ENCODE peak calls at places on chromosomes 11 and 22, in eight cellular contexts. S is GM20000; W is A549; G is NCI-H526; U is AG04450; A is activated naive CD8-positive, alpha-beta T cell treated with anti-CD3 and anti-CD28 coated beads, Interleukin-2, amount 10 ng/mL, durations not matched to agents 7 days and 5 days; Y is neural crest cell; E is fibroblast of the conjunctiva. D is an unnamed sample.

GRCh38 chr11:17471501-17471900 is 5.1 kb downstream of the ABCC8 start:
- DNase-seq in S (no peak), W (peak; percentile 17), G (no peak), U (no peak), A (no peak), Y (no peak), E (no peak), D (peak; percentile 32)

GRCh38 chr11:126282742-126283591 is at the start of gene TIRAP:
- DNase-seq in S (peak; percentile 80), W (peak; percentile 46), G (peak; percentile 61), U (no peak), A (peak; percentile 80), Y (peak; percentile 43), E (no peak), D (no peak)

GRCh38 chr11:32405592-32405991 is 29.7 kb downstream of the WT1 start:
- DNase-seq in S (no peak), W (no peak), G (no peak), U (no peak), A (no peak), Y (no peak), E (no peak), D (no peak)

GRCh38 chr22:36332623-36333331 is 55.0 kb downstream of the MYH9 start:
- DNase-seq in S (peak; percentile 68), W (peak; percentile 59), G (no peak), U (no peak), A (peak; percentile 54), Y (no peak), E (no peak), D (no peak)

GRCh38 chr11:102730036-102730815 is 5.5 kb upstream of the MMP8 start:
- DNase-seq in S (no peak), W (no peak), G (no peak), U (peak; percentile 16), A (no peak), Y (no peak), E (peak; percentile 32), D (no peak)

GRCh38 chr22:19994851-19995610 is 21.6 kb downstream of the ARVCF start:
- DNase-seq in S (no peak), W (no peak), G (no peak), U (no peak), A (no peak), Y (no peak), E (no peak), D (no peak)

GRCh38 chr11:125433454-125434121 is 62.5 kb downstream of the FEZ1 start:
- DNase-seq in S (peak; percentile 52), W (peak; percentile 54), G (peak; percentile 79), U (no peak), A (no peak), Y (peak; percentile 44), E (peak; percentile 24), D (no peak)

GRCh38 chr22:22943521-22944267 is 56.1 kb downstream of the IGLL5 start:
- DNase-seq in S (no peak), W (no peak), G (no peak), U (no peak), A (no peak), Y (no peak), E (no peak), D (no peak)

GRCh38 chr11:134596404-134596803 is 184.4 kb upstream of the B3GAT1 start:
- DNase-seq in S (no peak), W (no peak), G (no peak), U (no peak), A (no peak), Y (no peak), E (no peak), D (no peak)

GRCh38 chr11:1051356-1052132 is 15.0 kb upstream of the MUC6 start:
- DNase-seq in S (no peak), W (no peak), G (no peak), U (no peak), A (no peak), Y (no peak), E (no peak), D (no peak)

GRCh38 chr11:66494458-66494857 is 14.2 kb downstream of the DPP3 start:
- DNase-seq in S (no peak), W (no peak), G (no peak), U (no peak), A (no peak), Y (no peak), E (no peak), D (no peak)

GRCh38 chr11:66542362-66542761 is 3.5 kb downstream of the ZDHHC24 start:
- DNase-seq in S (no peak), W (no peak), G (no peak), U (no peak), A (no peak), Y (no peak), E (no peak), D (no peak)

GRCh38 chr22:43110927-43111623 is 525 bp downstream of the BIK start:
- DNase-seq in S (peak; percentile 69), W (no peak), G (no peak), U (no peak), A (peak; percentile 55), Y (no peak), E (no peak), D (no peak)

D was measured in COLO829.